ENCODE peak calls at places on chromosomes 5 and 9, in five cellular contexts. R, S, V, F and X are unnamed samples.

GRCh38 chr9:2291980-2292704 is 277.0 kb downstream of the SMARCA2 start:
- DNase-seq in F (no peak), V (peak; percentile 95), R (no peak), S (no peak), X (no peak)

GRCh38 chr5:122354293-122354692 is 42.3 kb downstream of the SNCAIP start:
- DNase-seq in R (no peak), F (no peak), V (no peak), S (peak; percentile 49), X (peak; percentile 23)

GRCh38 chr5:119031905-119032304 is 39.0 kb upstream of the DMXL1 start:
- DNase-seq in F (no peak), R (no peak), V (peak; percentile 27), S (peak; percentile 43), X (no peak)

GRCh38 chr5:178281321-178281720 is 48.7 kb upstream of the PHYKPL start:
- DNase-seq in V (no peak), S (no peak), F (no peak), R (no peak), X (no peak)

GRCh38 chr5:152527358-152528048 is 122.4 kb upstream of the NMUR2 start:
- DNase-seq in F (no peak), R (no peak), V (no peak), S (no peak), X (no peak)

GRCh38 chr5:79585129-79585528 is 27.1 kb upstream of the TENT2 start:
- DNase-seq in S (no peak), R (no peak), F (no peak), V (no peak), X (no peak)

GRCh38 chr9:135010921-135011320 is 76.5 kb upstream of the OLFM1 start:
- DNase-seq in F (no peak), S (no peak), R (no peak), V (no peak), X (no peak)

GRCh38 chr9:124037790-124038189 is 26.2 kb downstream of the LHX2 start:
- DNase-seq in R (no peak), V (peak; percentile 75), S (no peak), F (no peak), X (no peak)

GRCh38 chr5:136518174-136518573 is 152.8 kb upstream of the TRPC7 start:
- DNase-seq in F (no peak), V (no peak), S (no peak), R (no peak), X (no peak)

GRCh38 chr9:131837836-131838235 is 98.0 kb upstream of the RAPGEF1 start:
- DNase-seq in S (no peak), R (no peak), F (no peak), V (no peak), X (no peak)

GRCh38 chr9:120625222-120625621 is 45.3 kb upstream of the CDK5RAP2 start:
- DNase-seq in S (no peak), V (no peak), R (peak; percentile 51), F (no peak), X (no peak)

GRCh38 chr5:139651863-139652787 is 4.0 kb downstream of the CXXC5 start:
- DNase-seq in S (peak; percentile 81), F (peak; percentile 90), R (peak; percentile 94), V (peak; percentile 57), X (peak; percentile 78)

GRCh38 chr5:142900926-142901325 is 130.7 kb downstream of the ARHGAP26 start:
- DNase-seq in V (peak; percentile 73), F (no peak), S (no peak), R (peak; percentile 97), X (no peak)

GRCh38 chr5:171437286-171437821 is 17.9 kb downstream of the FGF18 start:
- DNase-seq in S (peak; percentile 53), V (peak; percentile 79), F (no peak), R (no peak), X (no peak)

GRCh38 chr5:135966790-135967189 is 12.0 kb upstream of the LECT2 start:
- DNase-seq in S (no peak), R (no peak), V (no peak), F (no peak), X (no peak)

GRCh38 chr9:99954108-99954507 is 47.7 kb downstream of the STX17 start:
- DNase-seq in S (no peak), V (no peak), F (no peak), R (no peak), X (no peak)

GRCh38 chr5:168870914-168871313 is 291.7 kb upstream of the PANK3 start:
- DNase-seq in S (no peak), V (no peak), R (no peak), F (no peak), X (no peak)

GRCh38 chr9:4559238-4560182 is 69.2 kb downstream of the SLC1A1 start:
- DNase-seq in V (no peak), S (no peak), R (no peak), F (no peak), X (no peak)

GRCh38 chr5:124655943-124656459 is 90.4 kb downstream of the ZNF608 start:
- DNase-seq in R (peak; percentile 94), F (no peak), V (peak; percentile 67), S (no peak), X (no peak)

GRCh38 chr5:111704452-111705085 is 52.4 kb downstream of the NREP start:
- DNase-seq in S (no peak), V (no peak), F (no peak), R (no peak), X (no peak)

GRCh38 chr5:61349935-61350334 is 17.9 kb downstream of the ZSWIM6 start:
- DNase-seq in S (no peak), R (no peak), V (no peak), F (no peak), X (no peak)

GRCh38 chr5:142290574-142291299 is 34.1 kb downstream of the SPRY4 start:
- DNase-seq in V (no peak), R (peak; percentile 20), S (no peak), F (no peak), X (no peak)

GRCh38 chr9:133919253-133920115 is 72.6 kb downstream of the VAV2 start:
- DNase-seq in V (no peak), R (peak; percentile 29), S (no peak), F (no peak), X (no peak)

GRCh38 chr9:120890415-120891254 is 13.6 kb upstream of the PHF19 start:
- DNase-seq in S (no peak), R (no peak), F (no peak), V (no peak), X (no peak)

GRCh38 chr5:90747693-90748092 is 189.1 kb downstream of the ADGRV1 start:
- DNase-seq in R (no peak), F (no peak), V (no peak), S (no peak), X (no peak)

GRCh38 chr9:121625590-121625989 is 25.8 kb upstream of the DAB2IP start:
- DNase-seq in R (no peak), V (no peak), F (no peak), S (no peak), X (no peak)

GRCh38 chr9:90970603-90971002 is 169.0 kb downstream of the SYK start:
- DNase-seq in S (no peak), F (no peak), V (peak; percentile 50), R (peak; percentile 49), X (no peak)

GRCh38 chr5:40386293-40386692 is 293.4 kb upstream of the PTGER4 start:
- DNase-seq in R (peak; percentile 55), S (no peak), V (no peak), F (no peak), X (no peak)

DNA sequence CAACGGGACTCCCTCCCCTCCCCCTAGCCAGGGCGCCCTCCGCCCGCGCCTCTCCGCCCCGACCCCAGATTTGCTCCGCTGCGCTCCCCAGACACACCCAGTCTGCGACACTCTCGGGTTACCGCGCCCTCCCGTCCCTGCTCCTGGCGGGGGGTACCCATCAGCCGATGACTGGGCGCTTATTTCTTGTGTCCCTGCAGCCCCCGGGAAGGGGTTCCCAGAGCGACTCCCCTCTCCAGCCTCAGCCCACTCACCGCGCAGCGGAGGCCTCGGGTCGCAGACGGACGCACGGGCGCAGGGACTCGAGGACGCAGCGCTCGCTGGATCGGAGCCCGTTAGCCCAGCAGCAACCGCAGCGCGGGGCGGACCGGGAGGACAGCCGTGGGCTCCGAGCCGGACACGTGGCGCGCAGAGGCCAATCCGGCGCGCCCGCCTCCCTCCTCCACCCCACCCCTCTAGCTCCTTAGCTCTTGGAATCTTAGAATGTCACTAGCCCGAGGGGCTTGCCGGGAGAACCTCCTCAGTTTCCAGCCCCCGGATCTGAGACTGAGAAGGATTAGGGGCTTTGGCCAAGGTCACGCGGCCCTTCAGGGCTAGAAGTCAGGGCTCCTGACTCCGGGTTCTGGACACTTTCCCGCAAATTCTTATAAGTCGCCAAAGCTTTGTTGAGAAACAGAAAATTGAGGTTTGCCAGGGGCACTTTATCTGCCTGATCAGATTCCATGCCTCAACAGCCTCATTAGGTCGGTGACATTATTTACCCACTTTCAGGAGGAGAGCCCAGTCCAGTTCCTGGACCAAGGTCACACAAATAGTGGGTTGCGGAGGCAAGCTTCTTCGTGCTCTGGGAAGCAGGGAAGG is at the start of gene ANXA6:
- DNase-seq in F (peak; percentile 84), R (peak; percentile 73), V (peak; percentile 87), S (peak; percentile 89), X (peak; percentile 78)
- H3K14ac ChIP-seq in F (no peak within 1 kb of the TSS), R (peak within 1 kb of the TSS; percentile 98), V (peak within 1 kb of the TSS; percentile 61), S (peak within 1 kb of the TSS; percentile 77), X (peak within 1 kb of the TSS; percentile 56)

DNA sequence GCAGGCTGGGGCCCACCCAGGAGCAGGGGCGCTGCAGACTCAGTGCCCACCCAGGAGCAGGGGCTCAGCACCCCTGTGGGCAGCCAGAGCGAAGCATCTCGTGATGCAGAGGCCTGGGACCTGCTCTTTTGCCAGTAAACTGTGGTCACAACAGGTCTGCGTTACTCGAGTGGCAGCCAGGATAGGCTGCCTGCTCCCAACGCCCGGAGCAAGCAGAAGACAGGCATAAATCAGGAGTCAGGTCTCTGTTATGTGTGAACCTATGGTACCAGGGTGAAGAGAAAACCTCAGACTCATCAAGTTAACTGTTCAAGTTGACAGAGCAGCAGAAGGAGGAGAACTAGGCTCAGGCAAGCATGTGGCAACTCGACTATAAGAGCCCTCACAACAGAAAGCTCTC is 71.9 kb downstream of the GOLPH3 start:
- DNase-seq in F (peak; percentile 23), V (no peak), R (no peak), S (no peak), X (no peak)
- H3K14ac ChIP-seq in F (no peak overlapping the region), V (no peak overlapping the region), R (no peak overlapping the region), S (no peak overlapping the region), X (no peak overlapping the region)

GRCh38 chr9:36400332-36401178 is 486 bp upstream of the RNF38 start:
- DNase-seq in V (peak; percentile 95), F (peak; percentile 89), R (peak; percentile 75), S (peak; percentile 84), X (peak; percentile 84)
- H3K14ac ChIP-seq in V (peak overlapping the region; percentile 97), F (no peak overlapping the region), R (peak overlapping the region; percentile 82), S (peak overlapping the region; percentile 95), X (no peak overlapping the region)

DNA sequence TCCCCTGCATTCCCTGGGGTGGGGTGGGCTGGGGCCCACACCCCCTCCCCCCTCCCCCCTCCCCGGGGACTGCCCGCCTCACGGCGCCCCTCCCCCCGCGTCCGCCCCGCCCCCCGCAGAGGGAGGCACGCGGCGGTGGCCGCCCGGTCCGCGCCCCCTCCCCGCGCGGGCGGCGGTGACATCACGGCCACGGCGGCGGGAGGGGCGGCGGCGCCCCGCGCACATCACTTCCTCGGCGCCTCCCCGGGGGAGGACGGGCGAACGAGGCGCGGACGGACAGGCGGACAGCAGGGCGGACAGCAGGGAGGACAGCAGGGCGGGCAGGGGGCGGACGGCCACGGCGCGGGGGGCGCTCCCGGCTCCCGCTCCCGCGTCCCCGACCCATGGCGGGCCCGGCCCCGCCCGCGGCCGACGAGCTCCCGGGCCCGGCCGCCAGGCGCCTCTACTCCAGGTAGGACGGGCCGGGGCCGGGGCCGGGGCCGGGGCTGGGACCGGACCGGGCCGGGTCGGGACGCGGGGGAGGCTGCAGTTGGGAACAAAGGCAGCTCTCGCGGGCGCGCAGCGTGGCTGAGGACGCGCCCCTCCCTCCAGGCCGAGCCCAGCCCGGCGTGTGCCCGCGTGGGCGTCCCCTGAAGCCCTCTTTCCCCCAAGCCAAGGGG is at the start of gene GPSM1:
- DNase-seq in S (no peak), V (no peak), F (no peak), R (peak; percentile 58), X (no peak)
- H3K14ac ChIP-seq in S (peak within 1 kb of the TSS; percentile 77), V (peak within 1 kb of the TSS; percentile 77), F (no peak within 1 kb of the TSS), R (peak within 1 kb of the TSS; percentile 99), X (no peak within 1 kb of the TSS)